ENCODE peak calls at places on chromosomes 13 and 19, in six cellular contexts. M, W, T, A, L and F are unnamed samples.

GRCh38 chr13:102309110-102309509 is 92.7 kb downstream of the FGF14 start:
- DNase-seq in L (no peak), M (no peak), T (no peak), A (no peak), W (no peak), F (no peak)

GRCh38 chr19:860481-861098 is 1.1 kb downstream of the CFD start:
- DNase-seq in A (peak), W (no peak), M (no peak), T (peak), L (peak), F (no peak)

GRCh38 chr13:33744589-33745369 is 73.2 kb upstream of the RFC3 start:
- DNase-seq in L (no peak), M (no peak), W (no peak), A (no peak), T (no peak), F (no peak)

GRCh38 chr19:51821511-51821910 is 26.6 kb downstream of the FPR3 start:
- DNase-seq in M (no peak), W (no peak), T (no peak), L (no peak), A (no peak), F (no peak)

GRCh38 chr13:114113961-114114360 is 18.5 kb downstream of the RASA3 start:
- DNase-seq in L (no peak), T (no peak), W (no peak), M (no peak), A (no peak), F (no peak)

GRCh38 chr13:64293923-64294322 is 2878.3 kb upstream of the PCDH20 start:
- DNase-seq in L (peak), W (no peak), A (no peak), M (no peak), T (no peak), F (no peak)

GRCh38 chr19:18500376-18500775 is 21.5 kb downstream of the ELL start:
- DNase-seq in L (no peak), M (no peak), T (no peak), A (no peak), W (no peak), F (peak)

GRCh38 chr13:92365904-92366303 is 860.7 kb upstream of the GPC6 start:
- DNase-seq in L (no peak), W (no peak), M (no peak), T (no peak), A (no peak), F (no peak)

GRCh38 chr13:36432106-36432544 is at the start of gene CCNA1:
- DNase-seq in A (no peak), L (no peak), W (no peak), T (no peak), M (peak), F (no peak)

GRCh38 chr13:108980237-108980636 is 350.8 kb downstream of the MYO16 start:
- DNase-seq in W (no peak), L (no peak), A (no peak), M (no peak), T (no peak), F (no peak)

GRCh38 chr13:44438234-44438579 is 64.6 kb downstream of the SERP2 start:
- DNase-seq in A (no peak), W (no peak), M (no peak), L (no peak), T (no peak), F (no peak)

GRCh38 chr19:10419200-10419645 is 1.1 kb upstream of the PDE4A start:
- DNase-seq in L (no peak), A (no peak), W (no peak), M (no peak), T (no peak), F (no peak)

GRCh38 chr19:31449379-31449778 is 100.1 kb upstream of the TSHZ3 start:
- DNase-seq in T (no peak), W (no peak), M (no peak), L (no peak), A (no peak), F (no peak)

GRCh38 chr13:95083758-95084157 is 217.5 kb downstream of the ABCC4 start:
- DNase-seq in T (no peak), A (no peak), W (no peak), M (no peak), L (peak), F (peak)

GRCh38 chr13:52711277-52711676 is 28.3 kb downstream of the CNMD start:
- DNase-seq in A (no peak), W (no peak), M (no peak), L (no peak), T (no peak), F (no peak)

GRCh38 chr13:112885782-112886268 is 83.2 kb upstream of the MCF2L start:
- DNase-seq in M (peak), L (peak), T (peak), A (peak), W (no peak), F (peak)

GRCh38 chr19:50906217-50906616 is 5.0 kb downstream of the KLK4 start:
- DNase-seq in M (no peak), A (peak), L (no peak), W (no peak), T (no peak), F (no peak)

GRCh38 chr13:42041017-42041683 is 7.3 kb upstream of the DGKH start:
- DNase-seq in A (peak), M (peak), L (peak), W (no peak), T (peak), F (peak)

GRCh38 chr19:10861118-10861651 is 10.2 kb upstream of the CARM1 start:
- DNase-seq in T (no peak), W (no peak), M (no peak), L (no peak), A (no peak), F (peak)

GRCh38 chr13:45621950-45622349 is 6.4 kb upstream of the ERICH6B start:
- DNase-seq in W (no peak), A (no peak), L (no peak), M (no peak), T (no peak), F (no peak)

DNA sequence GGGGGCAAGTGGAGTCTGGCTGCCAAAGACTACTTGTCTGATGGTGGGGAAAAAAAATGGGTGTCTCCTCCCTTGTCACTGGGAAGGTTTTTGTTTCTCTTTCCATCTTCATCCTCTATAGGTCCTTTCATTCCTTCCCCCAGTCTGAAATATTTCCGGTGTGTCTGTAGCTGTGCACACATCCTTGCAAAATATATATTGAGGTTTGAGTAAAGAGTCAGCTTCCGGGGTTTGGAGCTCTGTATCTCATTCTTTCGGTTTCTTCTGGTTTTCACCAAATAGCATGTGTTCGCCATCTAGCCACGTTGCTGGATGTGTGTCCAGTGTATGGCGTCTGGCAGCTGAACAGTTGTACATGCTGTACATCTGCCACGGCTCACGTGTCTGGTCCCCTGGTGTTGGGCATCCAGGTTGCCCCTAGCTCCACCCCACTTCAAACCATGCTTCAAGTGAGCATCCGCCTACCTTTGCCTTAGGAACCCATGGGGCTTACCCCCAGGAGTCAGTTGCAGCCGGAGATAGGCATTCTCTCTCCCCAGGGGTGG is 142.2 kb downstream of the SIPA1L3 start:
- DNase-seq in L (no peak), T (no peak), M (no peak), A (no peak), W (no peak), F (no peak)
- TF ChIP-seq POLR2A in L (no peak), T (no peak), M (no peak), A (no peak), W (no peak), F (no peak)

GRCh38 chr19:14080887-14081796 is 4.4 kb downstream of the C19orf67 start:
- DNase-seq in A (peak), L (peak), T (peak), M (peak), W (peak), F (peak)
- TF ChIP-seq POLR2A in A (peak), L (peak), T (no peak), M (peak), W (peak), F (peak)

GRCh38 chr13:22062478-22063205 is 391.8 kb downstream of the FGF9 start:
- DNase-seq in L (peak), M (no peak), W (no peak), T (no peak), A (no peak), F (no peak)

GRCh38 chr13:22060187-22060586 is 389.3 kb downstream of the FGF9 start:
- DNase-seq in T (no peak), L (no peak), W (no peak), M (no peak), A (no peak), F (no peak)

GRCh38 chr13:22061806-22062391 is 391.0 kb downstream of the FGF9 start:
- DNase-seq in L (no peak), A (no peak), W (no peak), M (no peak), T (no peak), F (no peak)

GRCh38 chr13:22063416-22064124 is 392.7 kb downstream of the FGF9 start:
- DNase-seq in T (no peak), M (no peak), L (no peak), A (no peak), W (no peak), F (no peak)

GRCh38 chr13:22061371-22061805 is 390.5 kb downstream of the FGF9 start:
- DNase-seq in A (no peak), W (no peak), L (no peak), M (no peak), T (no peak), F (no peak)
- TF ChIP-seq POLR2A in A (no peak), W (no peak), L (no peak), M (no peak), T (no peak), F (no peak)

GRCh38 chr19:35642312-35642711 is 767 bp downstream of the ETV2 start:
- DNase-seq in A (no peak), W (no peak), T (no peak), L (no peak), M (no peak), F (no peak)
- TF ChIP-seq POLR2A in A (no peak), W (no peak), T (no peak), L (no peak), M (no peak), F (no peak)

DNA sequence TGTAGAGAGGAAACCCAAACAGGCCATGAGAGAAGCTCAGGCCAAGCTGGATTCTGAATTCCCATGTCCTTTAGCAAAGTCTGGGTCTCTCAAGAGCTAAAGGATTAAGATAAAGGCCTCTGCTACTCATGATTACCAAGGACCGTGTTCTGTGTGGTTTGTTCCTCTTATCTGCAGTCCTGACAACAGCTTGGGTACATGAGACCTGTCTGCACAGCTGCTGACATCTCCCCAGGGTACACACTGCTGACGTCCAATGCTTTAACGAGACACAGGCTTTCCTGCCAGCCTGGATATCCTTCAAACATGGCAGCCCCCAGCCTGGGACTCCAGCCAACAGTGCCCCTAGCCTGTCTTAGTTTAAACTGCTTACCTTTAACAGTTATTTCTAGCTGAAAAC is 211.0 kb downstream of the SLC7A1 start:
- DNase-seq in W (no peak), L (no peak), M (no peak), A (no peak), T (no peak), F (no peak)
- TF ChIP-seq POLR2A in W (no peak), L (no peak), M (no peak), A (no peak), T (no peak), F (no peak)

DNA sequence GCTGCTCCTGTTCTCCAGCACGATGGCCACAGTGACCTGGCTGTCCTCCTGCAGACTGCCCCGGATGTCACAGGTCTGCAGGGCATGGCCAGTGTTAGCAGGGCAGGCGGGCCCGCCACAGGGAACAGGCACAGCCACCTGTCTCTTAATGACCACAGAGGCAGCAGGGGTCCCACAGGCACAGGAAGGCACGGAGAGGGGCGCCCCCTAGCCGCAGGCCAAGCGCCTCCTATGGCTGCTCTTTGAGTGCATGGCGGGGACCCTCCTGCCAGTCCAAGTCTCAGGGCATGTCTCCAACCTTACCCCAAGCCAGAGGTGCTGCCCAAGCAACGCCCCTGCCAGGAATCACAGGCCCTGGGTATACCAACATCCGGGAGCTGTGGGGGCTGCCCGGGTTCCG is 14.1 kb downstream of the IZUMO4 start:
- DNase-seq in M (no peak), A (no peak), W (no peak), T (no peak), L (no peak), F (no peak)
- TF ChIP-seq POLR2A in M (no peak), A (no peak), W (no peak), T (no peak), L (no peak), F (no peak)